ENCODE peak calls at places on chromosomes 11 and 22, in seven cellular contexts. Z is tibial nerve, H is NB4, C is fibroblast of the aortic adventitia, I is hepatocyte, J is PC-9, U is tibial artery. X is an unnamed sample.

GRCh38 chr11:6497069-6497839 is at the start of gene DNHD1:
- DNase-seq in Z (no peak), H (no peak), C (no peak), I (no peak), J (no peak), U (no peak), X (no peak)

GRCh38 chr11:29351301-29351873 is 665.4 kb downstream of the KCNA4 start:
- DNase-seq in Z (no peak), H (no peak), C (no peak), I (no peak), J (no peak), U (no peak), X (no peak)

GRCh38 chr11:96303980-96304379 is 39.0 kb downstream of the MAML2 start:
- DNase-seq in Z (no peak), H (no peak), C (no peak), I (no peak), J (no peak), U (no peak), X (no peak)

GRCh38 chr11:47186937-47187681 is 875 bp upstream of the PACSIN3 start:
- DNase-seq in Z (peak), H (peak), C (peak), I (peak), J (peak), U (peak), X (no peak)

GRCh38 chr22:17964647-17965046 is 59.7 kb downstream of the MICAL3 start:
- DNase-seq in Z (no peak), H (no peak), C (no peak), I (no peak), J (no peak), U (no peak), X (no peak)

GRCh38 chr11:101583180-101584128 is at the start of gene TRPC6:
- DNase-seq in Z (no peak), H (no peak), C (no peak), I (peak), J (no peak), U (no peak), X (no peak)

GRCh38 chr11:14499178-14499559 is 442 bp downstream of the COPB1 start:
- DNase-seq in Z (no peak), H (peak), C (no peak), I (peak), J (no peak), U (peak), X (no peak)

GRCh38 chr11:84914511-84914910 is 712.6 kb downstream of the DLG2 start:
- DNase-seq in Z (no peak), H (no peak), C (no peak), I (no peak), J (no peak), U (no peak), X (no peak)

GRCh38 chr22:19776433-19777031 is 16.0 kb downstream of the TBX1 start:
- DNase-seq in Z (no peak), H (peak), C (peak), I (no peak), J (no peak), U (no peak), X (no peak)

GRCh38 chr11:61893981-61894380 is 2.6 kb upstream of the FADS3 start:
- DNase-seq in Z (no peak), H (no peak), C (peak), I (no peak), J (no peak), U (no peak), X (no peak)

GRCh38 chr22:48423481-48423901 is 1404.2 kb downstream of the BRD1 start:
- DNase-seq in Z (no peak), H (no peak), C (peak), I (no peak), J (no peak), U (no peak), X (no peak)

DNA sequence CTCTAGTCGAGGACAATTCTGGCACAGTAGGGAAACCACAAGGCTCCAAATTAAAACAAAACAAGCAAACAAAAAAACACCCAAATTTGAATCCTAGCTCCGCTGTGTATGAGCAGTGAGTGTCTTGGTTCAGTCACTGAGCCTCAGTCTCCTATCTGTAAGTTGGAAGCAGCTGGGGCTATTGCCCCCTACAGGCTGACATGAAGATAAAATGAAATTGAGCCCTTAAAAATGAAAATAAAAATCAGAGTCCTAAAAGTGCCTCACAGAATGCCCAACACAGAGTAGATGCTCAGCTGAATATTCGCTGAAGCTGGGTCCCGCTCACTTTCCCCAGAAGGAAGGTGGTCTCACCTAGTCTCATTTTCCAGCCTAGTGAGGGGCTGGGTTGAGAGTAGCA is 65.2 kb downstream of the PDE2A start:
- DNase-seq in Z (no peak), H (peak), C (peak), I (no peak), J (no peak), U (no peak), X (no peak)
- TF ChIP-seq CTCF in Z (peak), H (peak), C (peak), I (peak), J (peak), U (peak), X (peak)

GRCh38 chr22:33854724-33855123 is 65.6 kb downstream of the LARGE1 start:
- DNase-seq in Z (no peak), H (peak), C (no peak), I (no peak), J (no peak), U (no peak), X (no peak)
- H3K4me3 ChIP-seq in Z (no peak), H (no peak), C (no peak), I (no peak), J (no peak), U (no peak), X (no peak)

GRCh38 chr11:78138694-78139421 is 568 bp downstream of the ALG8 start:
- DNase-seq in Z (no peak), H (peak), C (no peak), I (peak), J (peak), U (no peak), X (no peak)
- TF ChIP-seq CTCF in Z (no peak), H (no peak), C (no peak), I (no peak), J (no peak), U (no peak), X (no peak)

GRCh38 chr11:129930743-129931142 is 35.4 kb upstream of the NFRKB start:
- DNase-seq in Z (no peak), H (no peak), C (no peak), I (no peak), J (no peak), U (no peak), X (no peak)
- H3K4me3 ChIP-seq in Z (no peak), H (no peak), C (no peak), I (no peak), J (no peak), U (no peak), X (no peak)

GRCh38 chr11:120306519-120307242 is 18.4 kb upstream of the TLCD5 start:
- DNase-seq in Z (no peak), H (peak), C (peak), I (peak), J (peak), U (no peak), X (no peak)
- TF ChIP-seq CTCF in Z (no peak), H (peak), C (peak), I (peak), J (peak), U (no peak), X (no peak)

DNA sequence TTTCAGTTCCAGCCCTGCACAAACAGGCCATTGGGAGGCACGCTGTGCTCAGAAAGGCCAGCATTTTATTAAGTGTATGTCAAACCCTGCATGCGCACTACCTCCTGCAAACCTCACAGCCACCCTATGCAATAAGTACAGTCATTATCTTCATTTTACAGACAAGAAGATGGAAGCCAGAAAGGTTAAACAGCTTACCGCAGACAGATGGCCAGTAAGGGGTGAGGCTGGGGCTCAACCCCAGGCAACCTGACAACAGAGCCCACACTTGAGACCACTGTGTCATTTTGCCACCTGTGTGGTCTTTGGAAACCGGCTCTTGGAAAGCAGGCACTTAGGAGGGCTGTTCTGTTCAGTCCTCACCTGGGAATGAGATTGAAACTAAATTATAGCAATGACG is 142.3 kb downstream of the NXPE2 start:
- DNase-seq in Z (no peak), H (no peak), C (no peak), I (no peak), J (no peak), U (no peak), X (no peak)
- H3K4me3 ChIP-seq in Z (no peak), H (no peak), C (no peak), I (no peak), J (no peak), U (no peak), X (no peak)

GRCh38 chr11:66581261-66581660 is 11.6 kb downstream of the CCDC87 start:
- DNase-seq in Z (no peak), H (no peak), C (no peak), I (no peak), J (no peak), U (no peak), X (no peak)
- TF ChIP-seq CTCF in Z (no peak), H (no peak), C (no peak), I (no peak), J (no peak), U (no peak), X (no peak)

X was measured in LNCaP clone FGC.